ENCODE peak calls at places on chromosome X, in ten cellular contexts. One of them, this sample, is unnamed.

GRCh38 chrX:112819013-112819635 is 21.5 kb downstream of the AMOT start:
- DNase-seq in NCI-H2029 treated with DMSO at 0.1 percent for 48 hours: no peak
- DNase-seq in stimulated activated CD8-positive, alpha-beta memory T cell treated with anti-CD3 and anti-CD28 coated beads, Interleukin-7, amount 100 ng/mL, for 24 hours: no peak
- DNase-seq in fibroblast of lung: peak; percentile 89
- DNase-seq in AG08396: peak; percentile 69
- DNase-seq in NCI-H1417 treated with DMSO at 0.1 percent for 48 hours: no peak
- DNase-seq in cardiac muscle cell: peak; percentile 78
- DNase-seq in endothelial cell: no peak
- DNase-seq in H4: peak; percentile 80
- DNase-seq in CD8-positive, alpha-beta memory T cell: no peak
- DNase-seq in this sample: no peak

GRCh38 chrX:119758682-119759332 is 419 bp downstream of the SOWAHD start:
- DNase-seq in fibroblast of lung: no peak
- DNase-seq in H4: no peak
- DNase-seq in stimulated activated CD8-positive, alpha-beta memory T cell treated with anti-CD3 and anti-CD28 coated beads, Interleukin-7, amount 100 ng/mL, for 24 hours: no peak
- DNase-seq in AG08396: peak; percentile 36
- DNase-seq in NCI-H1417 treated with DMSO at 0.1 percent for 48 hours: no peak
- DNase-seq in endothelial cell: peak; percentile 4
- DNase-seq in CD8-positive, alpha-beta memory T cell: peak; percentile 32
- DNase-seq in NCI-H2029 treated with DMSO at 0.1 percent for 48 hours: no peak
- DNase-seq in cardiac muscle cell: no peak
- DNase-seq in this sample: no peak

GRCh38 chrX:154023276-154024000 is 3.7 kb upstream of the IRAK1 start:
- DNase-seq in NCI-H2029 treated with DMSO at 0.1 percent for 48 hours: no peak
- DNase-seq in cardiac muscle cell: no peak
- DNase-seq in stimulated activated CD8-positive, alpha-beta memory T cell treated with anti-CD3 and anti-CD28 coated beads, Interleukin-7, amount 100 ng/mL, for 24 hours: no peak
- DNase-seq in endothelial cell: no peak
- DNase-seq in H4: no peak
- DNase-seq in CD8-positive, alpha-beta memory T cell: no peak
- DNase-seq in fibroblast of lung: no peak
- DNase-seq in NCI-H1417 treated with DMSO at 0.1 percent for 48 hours: no peak
- DNase-seq in AG08396: no peak
- DNase-seq in this sample: no peak

GRCh38 chrX:153606503-153606902 is 7.6 kb upstream of the CCNQ start:
- DNase-seq in CD8-positive, alpha-beta memory T cell: no peak
- DNase-seq in NCI-H1417 treated with DMSO at 0.1 percent for 48 hours: no peak
- DNase-seq in stimulated activated CD8-positive, alpha-beta memory T cell treated with anti-CD3 and anti-CD28 coated beads, Interleukin-7, amount 100 ng/mL, for 24 hours: no peak
- DNase-seq in H4: no peak
- DNase-seq in fibroblast of lung: no peak
- DNase-seq in AG08396: no peak
- DNase-seq in endothelial cell: no peak
- DNase-seq in NCI-H2029 treated with DMSO at 0.1 percent for 48 hours: no peak
- DNase-seq in cardiac muscle cell: no peak
- DNase-seq in this sample: no peak

GRCh38 chrX:28391528-28391927 is 195.7 kb upstream of the IL1RAPL1 start:
- DNase-seq in fibroblast of lung: peak; percentile 34
- DNase-seq in H4: peak; percentile 3
- DNase-seq in NCI-H1417 treated with DMSO at 0.1 percent for 48 hours: no peak
- DNase-seq in cardiac muscle cell: peak; percentile 21
- DNase-seq in endothelial cell: no peak
- DNase-seq in stimulated activated CD8-positive, alpha-beta memory T cell treated with anti-CD3 and anti-CD28 coated beads, Interleukin-7, amount 100 ng/mL, for 24 hours: no peak
- DNase-seq in NCI-H2029 treated with DMSO at 0.1 percent for 48 hours: no peak
- DNase-seq in CD8-positive, alpha-beta memory T cell: no peak
- DNase-seq in AG08396: no peak
- DNase-seq in this sample: no peak

GRCh38 chrX:92249125-92249524 is 469.9 kb downstream of the PCDH11X start:
- DNase-seq in NCI-H2029 treated with DMSO at 0.1 percent for 48 hours: no peak
- DNase-seq in endothelial cell: no peak
- DNase-seq in NCI-H1417 treated with DMSO at 0.1 percent for 48 hours: no peak
- DNase-seq in stimulated activated CD8-positive, alpha-beta memory T cell treated with anti-CD3 and anti-CD28 coated beads, Interleukin-7, amount 100 ng/mL, for 24 hours: no peak
- DNase-seq in fibroblast of lung: no peak
- DNase-seq in cardiac muscle cell: no peak
- DNase-seq in H4: no peak
- DNase-seq in AG08396: no peak
- DNase-seq in CD8-positive, alpha-beta memory T cell: no peak
- DNase-seq in this sample: no peak

GRCh38 chrX:102339312-102340298 is 92.6 kb downstream of the NXF2 start:
- DNase-seq in cardiac muscle cell: no peak
- DNase-seq in stimulated activated CD8-positive, alpha-beta memory T cell treated with anti-CD3 and anti-CD28 coated beads, Interleukin-7, amount 100 ng/mL, for 24 hours: no peak
- DNase-seq in CD8-positive, alpha-beta memory T cell: no peak
- DNase-seq in NCI-H1417 treated with DMSO at 0.1 percent for 48 hours: no peak
- DNase-seq in NCI-H2029 treated with DMSO at 0.1 percent for 48 hours: no peak
- DNase-seq in endothelial cell: no peak
- DNase-seq in H4: no peak
- DNase-seq in fibroblast of lung: no peak
- DNase-seq in AG08396: no peak
- DNase-seq in this sample: no peak

GRCh38 chrX:153857348-153857903 is 27.1 kb upstream of the PDZD4 start:
- DNase-seq in endothelial cell: no peak
- DNase-seq in CD8-positive, alpha-beta memory T cell: no peak
- DNase-seq in stimulated activated CD8-positive, alpha-beta memory T cell treated with anti-CD3 and anti-CD28 coated beads, Interleukin-7, amount 100 ng/mL, for 24 hours: no peak
- DNase-seq in H4: no peak
- DNase-seq in NCI-H2029 treated with DMSO at 0.1 percent for 48 hours: no peak
- DNase-seq in cardiac muscle cell: no peak
- DNase-seq in fibroblast of lung: no peak
- DNase-seq in NCI-H1417 treated with DMSO at 0.1 percent for 48 hours: no peak
- DNase-seq in AG08396: no peak
- DNase-seq in this sample: no peak

GRCh38 chrX:80808160-80808735 is 1.4 kb downstream of the BRWD3 start:
- DNase-seq in cardiac muscle cell: peak; percentile 75
- DNase-seq in fibroblast of lung: peak; percentile 71
- DNase-seq in endothelial cell: peak; percentile 59
- DNase-seq in H4: peak; percentile 68
- DNase-seq in stimulated activated CD8-positive, alpha-beta memory T cell treated with anti-CD3 and anti-CD28 coated beads, Interleukin-7, amount 100 ng/mL, for 24 hours: peak; percentile 36
- DNase-seq in NCI-H1417 treated with DMSO at 0.1 percent for 48 hours: peak; percentile 30
- DNase-seq in NCI-H2029 treated with DMSO at 0.1 percent for 48 hours: peak; percentile 45
- DNase-seq in AG08396: peak; percentile 79
- DNase-seq in CD8-positive, alpha-beta memory T cell: peak; percentile 70
- DNase-seq in this sample: peak; percentile 53

GRCh38 chrX:38260231-38260630 is 39.6 kb upstream of the SRPX start:
- DNase-seq in endothelial cell: peak; percentile 30
- DNase-seq in AG08396: peak; percentile 17
- DNase-seq in stimulated activated CD8-positive, alpha-beta memory T cell treated with anti-CD3 and anti-CD28 coated beads, Interleukin-7, amount 100 ng/mL, for 24 hours: no peak
- DNase-seq in NCI-H1417 treated with DMSO at 0.1 percent for 48 hours: no peak
- DNase-seq in fibroblast of lung: peak; percentile 31
- DNase-seq in cardiac muscle cell: no peak
- DNase-seq in NCI-H2029 treated with DMSO at 0.1 percent for 48 hours: no peak
- DNase-seq in CD8-positive, alpha-beta memory T cell: no peak
- DNase-seq in H4: peak; percentile 21
- DNase-seq in this sample: no peak

This sample was measured in mesothelial cell of epicardium.